ENCODE peak calls at places on chromosomes 11 and 22, in ten cellular contexts. K is thoracic aorta; G is HL-60; N is PC-9; U is body of pancreas; O is psoas muscle; F is CD8-positive, alpha-beta T cell; L is upper lobe of right lung; S is testis; R is esophagus muscularis mucosa. Z is an unnamed sample. For H3K27me3, the result is how much of the 10 kb centered on the place peaks cover.

GRCh38 chr11:7353100-7353499 is 101.4 kb downstream of the SYT9 start:
- DNase-seq in S (peak), R (no peak), U (peak), F (no peak), G (peak), L (no peak), O (no peak), N (no peak), K (no peak), Z (peak)

GRCh38 chr11:65776710-65777141 is 4.0 kb downstream of the AP5B1 start:
- DNase-seq in G (no peak), R (peak), S (no peak), L (peak), O (no peak), K (no peak), N (peak), U (peak), F (no peak), Z (no peak)

GRCh38 chr11:46247664-46248063 is 29.8 kb upstream of the CREB3L1 start:
- DNase-seq in K (no peak), L (no peak), R (no peak), S (no peak), U (peak), G (no peak), N (peak), F (peak), O (no peak), Z (peak)

GRCh38 chr11:118060081-118060661 is 16.7 kb upstream of the TMPRSS4 start:
- DNase-seq in N (peak), U (peak), K (no peak), S (no peak), G (no peak), R (no peak), F (no peak), L (peak), O (peak), Z (no peak)

GRCh38 chr11:119472186-119472855 is 49.3 kb upstream of the THY1 start:
- DNase-seq in F (no peak), G (no peak), R (peak), U (no peak), S (no peak), K (no peak), L (no peak), O (no peak), N (no peak), Z (no peak)

GRCh38 chr11:115324569-115325432 is 179.4 kb downstream of the CADM1 start:
- DNase-seq in R (no peak), K (no peak), S (peak), L (no peak), G (peak), U (peak), N (peak), O (no peak), F (peak), Z (peak)

GRCh38 chr11:72705442-72706365 is 31.5 kb upstream of the PDE2A start:
- DNase-seq in R (no peak), F (no peak), L (no peak), N (no peak), U (no peak), G (no peak), S (no peak), O (no peak), K (no peak), Z (no peak)

GRCh38 chr11:131614514-131615085 is 244.2 kb downstream of the NTM start:
- DNase-seq in K (no peak), R (no peak), L (no peak), S (no peak), G (no peak), N (no peak), F (no peak), U (no peak), O (no peak), Z (no peak)

GRCh38 chr11:123110397-123110796 is 48.5 kb upstream of the HSPA8 start:
- DNase-seq in U (no peak), N (no peak), G (no peak), R (no peak), K (no peak), L (no peak), F (no peak), S (no peak), O (no peak), Z (peak)

GRCh38 chr11:59551651-59552521 is 40.5 kb downstream of the OR4D9 start:
- DNase-seq in S (peak), F (no peak), U (peak), L (no peak), R (no peak), G (no peak), N (peak), K (no peak), O (no peak), Z (no peak)

GRCh38 chr22:25051073-25051472 is 98.6 kb downstream of the KIAA1671 start:
- DNase-seq in N (no peak), R (no peak), G (no peak), F (no peak), K (no peak), O (no peak), L (no peak), U (no peak), S (no peak), Z (no peak)

GRCh38 chr11:42054351-42054750 is 594.9 kb upstream of the LRRC4C start:
- DNase-seq in O (no peak), L (no peak), K (no peak), R (no peak), S (no peak), G (no peak), F (no peak), U (no peak), N (no peak), Z (no peak)

GRCh38 chr11:101034076-101034475 is 95.5 kb downstream of the PGR start:
- DNase-seq in R (no peak), O (peak), G (no peak), L (no peak), F (no peak), N (no peak), S (peak), K (no peak), U (peak), Z (no peak)

GRCh38 chr11:5351208-5351607 is at the start of gene OR51B6:
- DNase-seq in F (no peak), L (no peak), N (no peak), R (no peak), S (no peak), O (no peak), K (no peak), G (no peak), U (no peak), Z (no peak)

GRCh38 chr11:5348516-5349194 is 2.7 kb upstream of the OR51B6 start:
- DNase-seq in U (no peak), F (no peak), O (no peak), L (no peak), G (no peak), S (no peak), N (no peak), K (no peak), R (no peak), Z (no peak)

GRCh38 chr11:5343474-5344335 is at the start of gene OR51B5:
- DNase-seq in R (no peak), F (no peak), U (no peak), G (no peak), S (no peak), O (no peak), K (no peak), N (no peak), L (no peak), Z (no peak)

GRCh38 chr11:5349550-5349949 is 1.8 kb upstream of the OR51B6 start:
- DNase-seq in N (no peak), S (no peak), L (no peak), G (no peak), U (no peak), O (no peak), R (no peak), K (no peak), F (no peak), Z (no peak)

DNA sequence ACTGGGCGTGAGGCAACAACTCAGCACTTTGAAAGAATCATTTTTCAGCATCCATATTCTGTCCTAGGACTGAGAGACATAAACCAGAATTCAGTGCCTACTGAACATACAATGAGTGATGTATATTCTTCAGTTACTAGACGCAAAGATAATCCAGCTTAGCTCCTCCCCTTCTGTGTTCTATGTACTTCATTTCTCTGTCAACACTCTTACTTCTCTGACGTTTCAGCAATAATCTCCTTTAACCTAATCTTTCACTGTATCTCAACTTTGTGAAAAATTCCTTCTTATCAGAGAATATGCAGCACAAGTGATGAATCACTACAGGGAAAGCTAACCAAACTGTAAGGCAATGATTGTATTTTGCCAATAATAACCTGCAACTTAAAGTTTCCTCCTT is 2.5 kb upstream of the OR51B5 start:
- DNase-seq in G (no peak), U (no peak), K (no peak), O (no peak), L (no peak), N (no peak), R (no peak), S (no peak), F (no peak), Z (no peak)
- H3K27ac ChIP-seq in G (no peak), U (no peak), K (no peak), O (no peak), L (no peak), N (no peak), R (no peak), S (no peak), F (no peak), Z (no peak)

GRCh38 chr11:17415523-17416104 is 27.2 kb upstream of the KCNJ11 start:
- DNase-seq in U (no peak), O (peak), G (no peak), R (no peak), F (no peak), S (no peak), N (no peak), K (no peak), L (no peak), Z (no peak)
- H3K27me3 ChIP-seq in U (under half), O (under half), G (under half), R (under half), F (under half), S (under half), N (half or more), K (under half), L (under half), Z (under half)

GRCh38 chr11:87039371-87039770 is 1.6 kb downstream of the TMEM135 start:
- DNase-seq in S (no peak), U (no peak), K (no peak), R (no peak), G (no peak), O (no peak), N (peak), F (no peak), L (no peak), Z (no peak)
- H3K27ac ChIP-seq in S (no peak), U (no peak), K (peak), R (no peak), G (no peak), O (no peak), N (no peak), F (no peak), L (no peak), Z (no peak)

DNA sequence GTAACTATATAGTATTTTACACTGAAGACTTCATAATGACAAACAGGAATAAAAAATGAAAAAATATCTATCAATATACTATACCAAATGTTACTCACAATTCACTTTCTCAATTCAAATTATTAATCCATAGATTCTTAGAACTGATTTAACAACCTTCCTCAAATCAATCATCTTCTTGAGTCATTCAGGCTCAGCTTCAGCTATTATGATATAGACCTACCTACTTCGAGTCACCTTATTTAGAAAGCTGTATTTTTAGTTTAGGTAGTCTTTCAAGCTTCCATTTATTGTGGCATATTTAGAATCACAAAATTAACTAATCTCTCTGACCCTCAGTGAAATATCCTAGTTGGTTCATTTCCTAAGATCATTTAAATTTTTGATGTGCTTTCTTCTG is 8.2 kb downstream of the CREBZF start:
- DNase-seq in F (no peak), R (no peak), O (no peak), G (no peak), L (no peak), K (no peak), N (no peak), S (no peak), U (no peak), Z (no peak)
- H3K27me3 ChIP-seq in F (under half), R (under half), O (under half), G (under half), L (under half), K (under half), N (under half), S (under half), U (under half), Z (under half)

GRCh38 chr11:130428271-130428670 is at the start of gene ADAMTS8:
- DNase-seq in G (no peak), N (no peak), S (no peak), R (no peak), O (no peak), U (no peak), F (no peak), L (peak), K (no peak), Z (no peak)
- H3K27ac ChIP-seq in G (no peak), N (no peak), S (no peak), R (peak), O (no peak), U (no peak), F (no peak), L (peak), K (peak), Z (no peak)

DNA sequence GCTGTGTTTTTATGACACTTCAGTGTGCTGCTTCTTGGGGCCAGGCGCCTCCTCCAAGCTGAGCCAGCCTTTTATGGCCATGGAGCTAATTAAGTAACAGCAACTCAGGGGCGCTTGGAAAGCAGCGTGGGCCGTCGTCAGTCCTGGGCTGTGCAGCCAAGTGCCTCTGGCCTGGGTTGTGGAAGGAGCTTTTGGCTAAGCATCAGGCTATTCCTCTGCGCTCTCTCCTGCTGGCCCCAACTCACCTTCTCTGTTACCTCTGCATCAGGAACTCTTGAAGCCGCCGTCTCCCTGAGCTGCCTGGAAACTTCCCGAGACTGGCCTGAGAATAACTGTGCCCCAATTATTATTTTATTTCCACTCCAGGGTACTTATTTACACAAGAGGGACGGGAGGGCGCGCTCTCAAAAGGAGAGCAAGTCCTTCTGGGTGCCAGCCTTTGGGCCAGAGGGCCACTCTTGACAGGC is 38.7 kb upstream of the NAV2 start:
- DNase-seq in N (no peak), F (no peak), U (peak), O (peak), K (peak), S (peak), G (no peak), L (peak), R (peak), Z (peak)
- H3K27me3 ChIP-seq in N (under half), F (under half), U (under half), O (under half), K (under half), S (under half), G (under half), L (under half), R (under half), Z (under half)

Z was measured in small intestine.